ENCODE peak calls at places on chromosomes 11 and 22, in four cellular contexts. One of them, this sample, is unnamed.

GRCh38 chr22:20904008-20904979 is 12.9 kb upstream of the CRKL start:
- DNase-seq in IMR-90: peak
- DNase-seq in HFF-Myc: peak
- DNase-seq in Calu3: peak
- DNase-seq in this sample: peak

GRCh38 chr11:67699521-67699920 is 25.1 kb upstream of the ALDH3B2 start:
- DNase-seq in HFF-Myc: no peak
- DNase-seq in Calu3: no peak
- DNase-seq in IMR-90: peak
- DNase-seq in this sample: peak

GRCh38 chr11:1162153-1162497 is 4.4 kb downstream of the MUC5AC start:
- DNase-seq in HFF-Myc: no peak
- DNase-seq in IMR-90: no peak
- DNase-seq in Calu3: no peak
- DNase-seq in this sample: no peak

GRCh38 chr11:63858628-63859550 is 20.0 kb downstream of the MARK2 start:
- DNase-seq in IMR-90: peak
- DNase-seq in HFF-Myc: no peak
- DNase-seq in Calu3: no peak
- DNase-seq in this sample: no peak

GRCh38 chr11:121032546-121032945 is 8.6 kb downstream of the TBCEL start:
- DNase-seq in HFF-Myc: no peak
- DNase-seq in Calu3: no peak
- DNase-seq in IMR-90: no peak
- DNase-seq in this sample: no peak

GRCh38 chr11:134781335-134781970 is 369.4 kb upstream of the B3GAT1 start:
- DNase-seq in HFF-Myc: no peak
- DNase-seq in Calu3: no peak
- DNase-seq in IMR-90: no peak
- DNase-seq in this sample: no peak

GRCh38 chr22:50015451-50016307 is 3.1 kb upstream of the IL17REL start:
- DNase-seq in IMR-90: no peak
- DNase-seq in HFF-Myc: no peak
- DNase-seq in Calu3: no peak
- DNase-seq in this sample: no peak

GRCh38 chr11:70460111-70460510 is 61.8 kb downstream of the CTTN start:
- DNase-seq in Calu3: no peak
- DNase-seq in HFF-Myc: no peak
- DNase-seq in IMR-90: no peak
- DNase-seq in this sample: no peak

GRCh38 chr11:94000641-94001040 is 20.5 kb upstream of the HEPHL1 start:
- DNase-seq in Calu3: no peak
- DNase-seq in IMR-90: peak
- DNase-seq in HFF-Myc: no peak
- DNase-seq in this sample: no peak

GRCh38 chr22:27318516-27318915 is 483.0 kb downstream of the MN1 start:
- DNase-seq in HFF-Myc: peak
- DNase-seq in IMR-90: peak
- DNase-seq in Calu3: no peak
- DNase-seq in this sample: peak

GRCh38 chr11:88043149-88043548 is 132.1 kb downstream of the RAB38 start:
- DNase-seq in IMR-90: no peak
- DNase-seq in Calu3: no peak
- DNase-seq in HFF-Myc: no peak
- DNase-seq in this sample: no peak

GRCh38 chr11:112874959-112875358 is 86.3 kb upstream of the NCAM1 start:
- DNase-seq in HFF-Myc: no peak
- DNase-seq in Calu3: no peak
- DNase-seq in IMR-90: no peak
- DNase-seq in this sample: no peak

GRCh38 chr22:22684605-22685561 is 40.5 kb downstream of the GGTLC2 start:
- DNase-seq in Calu3: peak
- DNase-seq in IMR-90: peak
- DNase-seq in HFF-Myc: no peak
- DNase-seq in this sample: peak

GRCh38 chr11:48058777-48059176 is 78.4 kb downstream of the PTPRJ start:
- DNase-seq in HFF-Myc: no peak
- DNase-seq in Calu3: no peak
- DNase-seq in IMR-90: no peak
- DNase-seq in this sample: no peak

GRCh38 chr11:27353593-27354358 is 9.2 kb downstream of the CCDC34 start:
- DNase-seq in Calu3: no peak
- DNase-seq in HFF-Myc: no peak
- DNase-seq in IMR-90: peak
- DNase-seq in this sample: peak

GRCh38 chr22:28222571-28222970 is 303.5 kb upstream of the PITPNB start:
- DNase-seq in IMR-90: no peak
- DNase-seq in Calu3: no peak
- DNase-seq in HFF-Myc: no peak
- DNase-seq in this sample: no peak

GRCh38 chr22:39253427-39254070 is 8.8 kb upstream of the PDGFB start:
- DNase-seq in IMR-90: peak
- DNase-seq in HFF-Myc: peak
- DNase-seq in Calu3: peak
- DNase-seq in this sample: peak

GRCh38 chr11:116963813-116964212 is 126.4 kb upstream of the APOA1 start:
- DNase-seq in Calu3: no peak
- DNase-seq in IMR-90: no peak
- DNase-seq in HFF-Myc: no peak
- DNase-seq in this sample: no peak

GRCh38 chr22:19958083-19959042 is 16.7 kb upstream of the TXNRD2 start:
- DNase-seq in IMR-90: peak
- DNase-seq in HFF-Myc: no peak
- DNase-seq in Calu3: no peak
- DNase-seq in this sample: no peak

GRCh38 chr11:30758012-30758411 is 171.9 kb upstream of the MPPED2 start:
- DNase-seq in IMR-90: peak
- DNase-seq in Calu3: no peak
- DNase-seq in HFF-Myc: no peak
- DNase-seq in this sample: no peak

GRCh38 chr11:129248618-129249017 is 56.5 kb upstream of the ARHGAP32 start:
- DNase-seq in HFF-Myc: peak
- DNase-seq in Calu3: no peak
- DNase-seq in IMR-90: peak
- DNase-seq in this sample: peak

GRCh38 chr22:24758164-24758799 is 16.2 kb downstream of the PIWIL3 start:
- DNase-seq in HFF-Myc: peak
- DNase-seq in Calu3: peak
- DNase-seq in IMR-90: peak
- DNase-seq in this sample: peak

GRCh38 chr22:18078329-18079041 is 695 bp downstream of the PEX26 start:
- DNase-seq in HFF-Myc: no peak
- DNase-seq in IMR-90: peak
- DNase-seq in Calu3: peak
- DNase-seq in this sample: peak

GRCh38 chr22:41563051-41563711 is 2.4 kb downstream of the CSDC2 start:
- DNase-seq in HFF-Myc: peak
- DNase-seq in IMR-90: peak
- DNase-seq in Calu3: peak
- DNase-seq in this sample: peak

GRCh38 chr22:49102367-49102766 is 725.3 kb downstream of the BRD1 start:
- DNase-seq in HFF-Myc: no peak
- DNase-seq in IMR-90: no peak
- DNase-seq in Calu3: no peak
- DNase-seq in this sample: no peak

GRCh38 chr11:134945993-134946392 is 534.0 kb upstream of the B3GAT1 start:
- DNase-seq in HFF-Myc: no peak
- DNase-seq in Calu3: no peak
- DNase-seq in IMR-90: no peak
- DNase-seq in this sample: no peak

GRCh38 chr11:8813658-8814057 is 97.3 kb upstream of the AKIP1 start:
- DNase-seq in Calu3: peak
- DNase-seq in HFF-Myc: peak
- DNase-seq in IMR-90: peak
- DNase-seq in this sample: peak

GRCh38 chr22:50730013-50730891 is 7.8 kb upstream of the ACR start:
- DNase-seq in HFF-Myc: no peak
- DNase-seq in IMR-90: no peak
- DNase-seq in Calu3: no peak
- DNase-seq in this sample: no peak

GRCh38 chr11:134357545-134357839 is 25.7 kb downstream of the GLB1L2 start:
- DNase-seq in Calu3: no peak
- DNase-seq in HFF-Myc: no peak
- DNase-seq in IMR-90: no peak
- DNase-seq in this sample: no peak

GRCh38 chr22:41482319-41482935 is 13.5 kb downstream of the ACO2 start:
- DNase-seq in HFF-Myc: peak
- DNase-seq in IMR-90: peak
- DNase-seq in Calu3: no peak
- DNase-seq in this sample: peak

GRCh38 chr11:10605941-10606381 is 37.5 kb upstream of the LYVE1 start:
- DNase-seq in IMR-90: peak
- DNase-seq in Calu3: no peak
- DNase-seq in HFF-Myc: no peak
- DNase-seq in this sample: no peak

GRCh38 chr11:43576834-43577521 is 103.6 kb upstream of the HSD17B12 start:
- DNase-seq in Calu3: peak
- DNase-seq in HFF-Myc: no peak
- DNase-seq in IMR-90: peak
- DNase-seq in this sample: peak
- TF ChIP-seq CTCF in Calu3: no peak
- TF ChIP-seq CTCF in HFF-Myc: peak
- TF ChIP-seq CTCF in IMR-90: peak
- TF ChIP-seq CTCF in this sample: peak

DNA sequence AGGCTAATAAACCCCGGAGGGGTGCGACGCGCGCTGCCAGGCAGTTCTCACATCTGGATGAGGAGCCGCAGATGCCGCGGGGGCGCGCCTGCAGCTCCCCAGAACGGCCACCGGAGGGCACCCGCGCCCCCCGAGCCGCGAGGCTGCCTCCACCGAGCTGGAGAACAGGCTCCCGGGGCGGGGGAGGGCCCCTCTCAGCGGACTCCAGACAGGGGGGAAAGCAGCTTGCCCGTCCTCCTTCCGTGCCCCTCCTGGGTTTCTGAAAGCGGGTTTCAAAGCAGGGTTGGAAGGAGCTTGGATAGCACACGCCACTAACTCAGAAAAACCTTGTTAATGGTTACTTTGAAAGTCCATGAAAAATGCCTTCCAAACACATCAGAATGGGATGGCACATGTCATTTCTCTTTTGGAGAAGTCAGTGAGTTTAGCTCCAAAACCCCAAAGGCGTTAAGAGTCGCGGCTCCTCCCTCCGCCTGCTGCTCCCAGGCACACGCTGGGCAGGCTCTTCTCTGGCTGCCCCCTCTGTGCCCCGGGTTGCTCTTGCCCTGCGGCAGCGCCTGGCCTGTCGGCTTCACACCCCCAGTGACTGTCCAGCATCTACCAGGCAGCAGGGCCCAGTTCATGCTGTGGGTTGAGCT is 317.8 kb downstream of the NTM start:
- DNase-seq in IMR-90: peak
- DNase-seq in Calu3: peak
- DNase-seq in HFF-Myc: no peak
- DNase-seq in this sample: peak
- TF ChIP-seq CTCF in IMR-90: peak
- TF ChIP-seq CTCF in Calu3: peak
- TF ChIP-seq CTCF in HFF-Myc: peak
- TF ChIP-seq CTCF in this sample: peak

GRCh38 chr11:4551346-4551979 is 6.5 kb downstream of the OR52M1 start:
- DNase-seq in Calu3: peak
- DNase-seq in HFF-Myc: no peak
- DNase-seq in IMR-90: peak
- DNase-seq in this sample: no peak
- TF ChIP-seq CTCF in Calu3: peak
- TF ChIP-seq CTCF in HFF-Myc: peak
- TF ChIP-seq CTCF in IMR-90: peak
- TF ChIP-seq CTCF in this sample: peak

GRCh38 chr11:46341454-46341853 is 5.8 kb upstream of the DGKZ start:
- DNase-seq in HFF-Myc: no peak
- DNase-seq in IMR-90: no peak
- DNase-seq in Calu3: no peak
- DNase-seq in this sample: no peak

GRCh38 chr11:46338636-46338987 is 8.7 kb upstream of the DGKZ start:
- DNase-seq in HFF-Myc: no peak
- DNase-seq in Calu3: no peak
- DNase-seq in IMR-90: peak
- DNase-seq in this sample: peak

GRCh38 chr11:46339816-46340215 is 7.4 kb upstream of the DGKZ start:
- DNase-seq in HFF-Myc: no peak
- DNase-seq in Calu3: no peak
- DNase-seq in IMR-90: no peak
- DNase-seq in this sample: no peak

GRCh38 chr11:46337626-46338345 is 9.5 kb upstream of the DGKZ start:
- DNase-seq in HFF-Myc: no peak
- DNase-seq in IMR-90: no peak
- DNase-seq in Calu3: no peak
- DNase-seq in this sample: no peak

GRCh38 chr11:46338988-46339666 is 8.1 kb upstream of the DGKZ start:
- DNase-seq in HFF-Myc: no peak
- DNase-seq in Calu3: no peak
- DNase-seq in IMR-90: no peak
- DNase-seq in this sample: peak
- TF ChIP-seq CTCF in HFF-Myc: no peak
- TF ChIP-seq CTCF in Calu3: no peak
- TF ChIP-seq CTCF in IMR-90: no peak
- TF ChIP-seq CTCF in this sample: peak

DNA sequence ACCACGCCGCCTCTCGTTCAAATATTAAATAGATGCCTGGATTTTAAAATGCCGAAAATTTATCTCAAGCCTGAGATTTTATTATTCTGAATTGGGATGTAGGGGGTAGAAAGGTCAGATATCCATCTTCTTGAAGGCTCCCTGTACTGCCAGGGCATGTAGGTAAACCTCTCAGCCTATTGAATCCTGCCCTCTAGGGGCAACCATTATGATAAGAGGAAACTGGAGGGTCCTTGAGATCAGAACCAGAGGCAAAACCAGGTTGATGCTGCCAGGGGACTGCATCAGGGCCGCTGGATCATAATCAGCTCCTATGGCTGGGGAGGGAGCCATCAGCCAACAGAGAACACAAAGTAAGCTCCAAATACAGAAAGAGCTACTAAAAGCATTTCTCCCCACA is 92.4 kb downstream of the KCNC1 start:
- DNase-seq in Calu3: no peak
- DNase-seq in HFF-Myc: no peak
- DNase-seq in IMR-90: no peak
- DNase-seq in this sample: no peak
- TF ChIP-seq CTCF in Calu3: no peak
- TF ChIP-seq CTCF in HFF-Myc: peak
- TF ChIP-seq CTCF in IMR-90: peak
- TF ChIP-seq CTCF in this sample: peak

GRCh38 chr11:77471520-77472234 is 2.2 kb downstream of the PAK1 start:
- DNase-seq in Calu3: peak
- DNase-seq in IMR-90: no peak
- DNase-seq in HFF-Myc: no peak
- DNase-seq in this sample: no peak
- TF ChIP-seq CTCF in Calu3: peak
- TF ChIP-seq CTCF in IMR-90: peak
- TF ChIP-seq CTCF in HFF-Myc: peak
- TF ChIP-seq CTCF in this sample: peak